ENCODE peak calls at places on chromosome 16, in eight cellular contexts. I is stomach, P is A549, X is uterus, O is AG04450, G is right atrium auricular region, U is upper lobe of right lung, L is Peyer's patch. K is an unnamed sample.

GRCh38 chr16:67260426-67261063 is 11.8 kb downstream of the SLC9A5 start:
- DNase-seq in X (no peak), I (peak), O (no peak), U (no peak), L (no peak), P (peak), G (no peak), K (no peak)

GRCh38 chr16:13999071-13999894 is 71.8 kb upstream of the MRTFB start:
- DNase-seq in P (no peak), I (no peak), O (no peak), G (no peak), X (no peak), U (no peak), L (no peak), K (no peak)

GRCh38 chr16:21159281-21159951 is 942 bp downstream of the LDAF1 start:
- DNase-seq in P (no peak), O (no peak), U (peak), I (peak), L (peak), X (peak), G (no peak), K (peak)

GRCh38 chr16:58421529-58421928 is 29.3 kb downstream of the GINS3 start:
- DNase-seq in L (no peak), U (peak), I (no peak), X (no peak), G (no peak), O (no peak), P (no peak), K (peak)

GRCh38 chr16:64481497-64481896 is 640.4 kb downstream of the CDH11 start:
- DNase-seq in G (no peak), P (no peak), U (no peak), O (no peak), I (no peak), X (no peak), L (no peak), K (no peak)

GRCh38 chr16:28554634-28555423 is 1.1 kb downstream of the SGF29 start:
- DNase-seq in X (no peak), I (no peak), L (no peak), P (no peak), O (no peak), G (no peak), U (no peak), K (no peak)

GRCh38 chr16:15897386-15897785 is 9.0 kb upstream of the CEP20 start:
- DNase-seq in G (no peak), O (no peak), P (no peak), X (no peak), U (no peak), L (no peak), I (no peak), K (no peak)

GRCh38 chr16:4798456-4798855 is 3.3 kb downstream of the SMIM22 start:
- DNase-seq in X (no peak), P (no peak), U (no peak), O (no peak), L (no peak), I (no peak), G (no peak), K (no peak)

GRCh38 chr16:2860826-2861567 is 3.0 kb upstream of the PRSS22 start:
- DNase-seq in X (no peak), U (no peak), G (no peak), P (no peak), I (no peak), L (no peak), O (no peak), K (no peak)

GRCh38 chr16:2483160-2483559 is 8.2 kb downstream of the TBC1D24 start:
- DNase-seq in U (no peak), I (no peak), P (no peak), G (no peak), L (no peak), X (no peak), O (no peak), K (no peak)

GRCh38 chr16:23466162-23466885 is 13.3 kb upstream of the COG7 start:
- DNase-seq in P (peak), G (no peak), O (peak), I (no peak), X (no peak), U (no peak), L (no peak), K (no peak)

GRCh38 chr16:80993293-80993691 is 13.4 kb downstream of the CMC2 start:
- DNase-seq in G (no peak), U (no peak), L (no peak), P (peak), I (peak), O (peak), X (no peak), K (no peak)

GRCh38 chr16:19179890-19180490 is 11.9 kb downstream of the SYT17 start:
- DNase-seq in I (peak), P (peak), O (no peak), G (peak), U (peak), X (no peak), L (peak), K (peak)

GRCh38 chr16:46774743-46775177 is 26.6 kb upstream of the MYLK3 start:
- DNase-seq in G (no peak), O (no peak), P (no peak), L (no peak), I (no peak), U (no peak), X (no peak), K (no peak)

GRCh38 chr16:81625544-81626152 is 153.4 kb upstream of the PLCG2 start:
- DNase-seq in O (no peak), U (no peak), G (no peak), L (no peak), X (peak), P (no peak), I (peak), K (peak)

GRCh38 chr16:86507173-86508027 is 2.9 kb upstream of the FOXF1 start:
- DNase-seq in L (no peak), U (no peak), X (no peak), G (no peak), I (no peak), O (no peak), P (no peak), K (no peak)

GRCh38 chr16:82736161-82736697 is 109.5 kb downstream of the CDH13 start:
- DNase-seq in I (no peak), L (no peak), P (no peak), U (no peak), X (no peak), O (no peak), G (no peak), K (no peak)

GRCh38 chr16:14168146-14168545 is 97.0 kb downstream of the MRTFB start:
- DNase-seq in L (no peak), P (no peak), U (no peak), G (no peak), O (no peak), I (no peak), X (no peak), K (no peak)

GRCh38 chr16:4474192-4474961 is at the start of gene NMRAL1:
- DNase-seq in X (peak), P (peak), U (peak), O (no peak), G (peak), I (peak), L (peak), K (peak)

GRCh38 chr16:23371368-23371767 is 69.3 kb downstream of the SCNN1B start:
- DNase-seq in U (no peak), L (no peak), I (no peak), X (no peak), P (no peak), G (no peak), O (no peak), K (no peak)

DNA sequence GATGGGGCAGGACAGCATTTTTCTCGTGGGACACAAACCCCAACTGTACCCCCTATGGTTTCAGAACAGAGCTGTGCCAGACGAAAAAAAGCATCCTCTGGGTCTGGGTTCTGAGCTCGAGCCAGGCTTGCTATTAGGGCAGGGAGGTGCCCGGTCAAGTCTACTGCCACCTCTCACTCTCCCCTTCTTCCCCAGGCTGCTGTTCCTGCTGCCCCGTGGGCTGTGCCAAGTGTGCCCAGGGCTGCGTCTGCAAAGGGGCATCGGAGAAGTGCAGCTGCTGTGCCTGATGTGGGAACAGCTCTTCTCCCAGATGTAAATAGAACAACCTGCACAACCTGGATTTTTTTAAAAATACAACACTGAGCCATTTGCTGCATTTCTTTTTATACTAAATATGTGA is 1.1 kb downstream of the MT1E start:
- DNase-seq in O (no peak), G (no peak), U (no peak), L (no peak), I (no peak), P (no peak), X (no peak), K (no peak)
- H3K4me3 ChIP-seq in O (peak), G (peak), U (peak), L (no peak), I (peak), P (no peak), X (peak), K (peak)

GRCh38 chr16:84749815-84750214 is 50.0 kb downstream of the USP10 start:
- DNase-seq in O (no peak), L (no peak), U (no peak), X (no peak), G (no peak), P (no peak), I (no peak), K (no peak)

GRCh38 chr16:84746231-84746630 is 46.4 kb downstream of the USP10 start:
- DNase-seq in G (no peak), P (no peak), L (no peak), O (no peak), I (no peak), U (no peak), X (no peak), K (no peak)

GRCh38 chr16:84746875-84747274 is 47.1 kb downstream of the USP10 start:
- DNase-seq in I (no peak), O (no peak), U (no peak), L (no peak), G (no peak), X (no peak), P (peak), K (no peak)

GRCh38 chr16:84751241-84751640 is 51.4 kb downstream of the USP10 start:
- DNase-seq in I (no peak), L (peak), X (no peak), U (no peak), P (no peak), G (no peak), O (no peak), K (no peak)

DNA sequence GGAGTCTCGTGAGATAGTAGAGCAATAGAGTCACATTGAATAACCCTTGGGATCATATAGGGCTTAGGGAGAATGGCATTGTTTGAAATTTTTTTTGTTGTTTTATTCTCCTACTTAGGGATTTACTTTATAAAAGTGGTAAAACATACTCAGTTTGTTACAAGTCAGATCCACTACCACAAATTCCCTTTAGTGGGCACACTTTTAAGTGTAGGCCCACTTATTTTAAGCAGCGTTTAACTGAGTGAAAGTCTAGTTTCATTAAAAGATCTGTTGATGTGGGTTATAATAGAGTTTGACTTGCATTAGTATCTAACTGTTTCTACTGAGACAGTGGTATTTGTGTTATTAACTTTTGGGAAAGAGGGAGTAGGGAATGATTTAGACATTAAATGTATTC is 49.3 kb downstream of the USP10 start:
- DNase-seq in O (no peak), L (no peak), U (no peak), I (no peak), X (no peak), P (no peak), G (no peak), K (no peak)
- TF ChIP-seq CTCF in O (peak), L (no peak), U (no peak), I (no peak), X (no peak), P (no peak), G (no peak), K (no peak)

GRCh38 chr16:27328937-27329336 is 15.2 kb downstream of the IL4R start:
- DNase-seq in X (no peak), O (no peak), P (no peak), U (peak), L (no peak), I (no peak), G (no peak), K (no peak)
- H3K27ac ChIP-seq in X (peak), O (no peak), P (no peak), U (peak), L (peak), I (peak), G (peak), K (peak)

GRCh38 chr16:79823644-79824043 is 223.1 kb upstream of the MAF start:
- DNase-seq in O (no peak), P (no peak), G (no peak), L (no peak), U (no peak), X (no peak), I (no peak), K (no peak)
- H3K4me3 ChIP-seq in O (no peak), P (no peak), G (no peak), L (no peak), U (no peak), X (no peak), I (no peak), K (no peak)

GRCh38 chr16:72195609-72196008 is 23.7 kb upstream of the PMFBP1 start:
- DNase-seq in X (no peak), O (no peak), I (no peak), G (no peak), U (no peak), L (no peak), P (no peak), K (no peak)
- TF ChIP-seq CTCF in X (no peak), O (no peak), I (no peak), G (no peak), U (no peak), L (no peak), P (no peak), K (no peak)

DNA sequence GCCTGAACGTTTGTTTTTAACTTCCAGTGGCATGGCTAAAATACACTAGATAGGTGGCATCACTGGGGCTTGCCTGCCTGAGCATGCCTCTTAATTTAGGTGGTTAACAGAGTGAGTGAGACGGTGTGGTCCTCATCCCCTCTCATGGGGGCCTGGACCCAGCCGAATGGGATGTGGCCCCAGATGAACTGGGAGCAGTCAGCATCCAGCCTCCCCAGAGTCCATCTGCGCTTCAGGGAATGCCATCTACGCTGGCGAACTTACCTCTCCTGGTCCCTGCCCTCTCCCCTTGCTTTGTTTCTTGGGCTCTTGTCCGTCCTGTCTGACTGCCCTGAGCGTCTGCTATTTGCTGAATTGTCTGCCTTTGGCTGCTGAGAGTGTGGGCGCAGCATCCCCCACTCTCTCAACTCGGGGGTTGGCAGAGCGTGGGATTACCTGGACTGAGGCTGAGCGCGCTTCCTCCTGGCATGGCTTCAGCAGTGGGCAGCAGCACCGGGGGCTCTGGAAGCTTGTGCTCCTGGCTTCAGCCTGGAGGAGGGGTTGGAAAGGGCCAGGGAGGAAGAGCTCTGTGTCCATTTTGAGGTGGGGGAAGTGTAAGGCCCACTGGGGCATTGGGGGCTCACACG is 2.1 kb downstream of the RAB40C start:
- DNase-seq in P (no peak), I (no peak), X (no peak), O (no peak), G (no peak), U (no peak), L (no peak), K (no peak)
- H3K27ac ChIP-seq in P (no peak), I (peak), X (no peak), O (no peak), G (no peak), U (peak), L (peak), K (no peak)

GRCh38 chr16:56643833-56644232 is 5.4 kb downstream of the MT1A start:
- DNase-seq in I (no peak), G (no peak), U (no peak), O (no peak), P (no peak), X (no peak), L (no peak), K (no peak)
- H3K4me3 ChIP-seq in I (peak), G (peak), U (peak), O (no peak), P (peak), X (peak), L (no peak), K (peak)

DNA sequence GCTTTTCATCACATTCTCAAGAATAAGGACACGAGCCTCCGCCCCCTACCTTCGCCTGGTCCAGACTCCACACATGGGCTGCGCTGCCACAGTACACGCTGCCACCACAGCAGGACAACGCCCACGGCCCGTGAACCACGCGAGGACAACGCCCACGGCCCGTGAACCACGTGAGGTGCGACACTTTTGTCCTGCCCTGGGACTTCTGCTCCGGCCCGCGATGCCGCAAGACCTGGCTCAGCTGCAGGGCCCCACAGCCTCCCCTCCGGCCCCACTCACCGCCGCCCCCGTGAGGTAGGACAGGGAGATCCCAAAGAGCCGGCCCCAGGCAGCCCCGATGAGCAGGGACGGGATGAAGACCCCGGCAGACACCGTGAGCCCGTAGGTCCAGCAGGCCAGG is 5.9 kb upstream of the CCDC154 start:
- DNase-seq in L (no peak), U (no peak), X (no peak), P (no peak), I (no peak), G (no peak), O (no peak), K (no peak)
- TF ChIP-seq CTCF in L (no peak), U (no peak), X (no peak), P (no peak), I (no peak), G (no peak), O (no peak), K (no peak)

GRCh38 chr16:88770459-88771293 is 14.3 kb downstream of the PIEZO1 start:
- DNase-seq in O (peak), I (peak), U (peak), L (peak), P (peak), X (peak), G (no peak), K (peak)
- H3K27ac ChIP-seq in O (peak), I (no peak), U (peak), L (peak), P (no peak), X (peak), G (no peak), K (peak)

GRCh38 chr16:51144203-51144602 is 6.9 kb downstream of the SALL1 start:
- DNase-seq in I (no peak), P (no peak), X (no peak), U (no peak), O (no peak), L (no peak), G (no peak), K (no peak)
- H3K4me3 ChIP-seq in I (no peak), P (no peak), X (no peak), U (no peak), O (no peak), L (no peak), G (no peak), K (no peak)

K was measured in left ventricle myocardium inferior.